ENCODE peak calls at places on chromosomes 6 and 20, in five cellular contexts. B is K562, F is OCI-LY7, Y is MM.1S, W is IMR-90. D is an unnamed sample. For H4K20me1, the result is how much of the 10 kb centered on the place peaks cover.

GRCh38 chr6:85459224-85459901 is 9.5 kb downstream of the NT5E start:
- DNase-seq in B (no peak), F (no peak), Y (no peak), W (peak), D (peak)

GRCh38 chr20:63708301-63709148 is 686 bp downstream of the ZGPAT start:
- DNase-seq in B (no peak), F (no peak), Y (no peak), W (no peak), D (no peak)

GRCh38 chr6:52571099-52571755 is 5.6 kb downstream of the TRAM2 start:
- DNase-seq in B (no peak), F (no peak), Y (no peak), W (no peak), D (no peak)

GRCh38 chr6:81171991-81172740 is 580.3 kb downstream of the TENT5A start:
- DNase-seq in B (no peak), F (no peak), Y (no peak), W (peak), D (peak)

GRCh38 chr20:44723391-44723790 is 8.2 kb downstream of the CCN5 start:
- DNase-seq in B (no peak), F (no peak), Y (no peak), W (no peak), D (no peak)

GRCh38 chr20:24745617-24746350 is 203.3 kb upstream of the CST7 start:
- DNase-seq in B (no peak), F (no peak), Y (no peak), W (no peak), D (no peak)

GRCh38 chr6:51541847-51542246 is 545.6 kb downstream of the PKHD1 start:
- DNase-seq in B (peak), F (no peak), Y (peak), W (no peak), D (no peak)

GRCh38 chr6:116328528-116328903 is 42.2 kb upstream of the DSE start:
- DNase-seq in B (no peak), F (no peak), Y (no peak), W (peak), D (peak)

GRCh38 chr6:73236147-73236750 is 11.0 kb upstream of the KHDC1L start:
- DNase-seq in B (no peak), F (no peak), Y (no peak), W (peak), D (peak)

GRCh38 chr20:36836591-36837329 is 39.2 kb upstream of the TLDC2 start:
- DNase-seq in B (peak), F (peak), Y (peak), W (peak), D (no peak)

GRCh38 chr20:367486-367887 is 13.1 kb upstream of the TRIB3 start:
- DNase-seq in B (no peak), F (no peak), Y (no peak), W (no peak), D (no peak)

GRCh38 chr6:77173472-77174074 is 289.7 kb downstream of the HTR1B start:
- DNase-seq in B (no peak), F (no peak), Y (no peak), W (peak), D (no peak)

GRCh38 chr6:99943846-99944245 is 50.2 kb downstream of the MCHR2 start:
- DNase-seq in B (no peak), F (no peak), Y (no peak), W (no peak), D (no peak)

GRCh38 chr6:88683734-88684133 is 279.7 kb downstream of the RNGTT start:
- DNase-seq in B (no peak), F (no peak), Y (no peak), W (peak), D (no peak)

GRCh38 chr6:70314240-70314639 is 11.4 kb upstream of the COL9A1 start:
- DNase-seq in B (no peak), F (no peak), Y (no peak), W (no peak), D (peak)

GRCh38 chr20:47024461-47024937 is 129.9 kb downstream of the EYA2 start:
- DNase-seq in B (no peak), F (no peak), Y (peak), W (peak), D (no peak)

GRCh38 chr20:59004763-59005522 is 2.1 kb downstream of the CTSZ start:
- DNase-seq in B (no peak), F (peak), Y (peak), W (no peak), D (no peak)

GRCh38 chr6:148529010-148529409 is 186.4 kb downstream of the SASH1 start:
- DNase-seq in B (no peak), F (no peak), Y (no peak), W (no peak), D (no peak)

GRCh38 chr20:38162878-38163875 is 1.9 kb downstream of the TGM2 start:
- DNase-seq in B (no peak), F (no peak), Y (no peak), W (no peak), D (no peak)
- H4K20me1 ChIP-seq in B (under half), F (under half), Y (under half), W (under half), D (under half)

GRCh38 chr6:37897819-37898534 is 78.5 kb downstream of the ZFAND3 start:
- DNase-seq in B (no peak), F (no peak), Y (no peak), W (no peak), D (no peak)
- H4K20me1 ChIP-seq in B (under half), F (under half), Y (under half), W (half or more), D (under half)

GRCh38 chr6:139165324-139165723 is 30.4 kb downstream of the HECA start:
- DNase-seq in B (no peak), F (peak), Y (no peak), W (no peak), D (no peak)

GRCh38 chr6:139164001-139164400 is 29.1 kb downstream of the HECA start:
- DNase-seq in B (no peak), F (no peak), Y (no peak), W (no peak), D (no peak)

GRCh38 chr6:139159016-139159415 is 24.1 kb downstream of the HECA start:
- DNase-seq in B (no peak), F (no peak), Y (no peak), W (peak), D (no peak)

GRCh38 chr6:139161169-139161568 is 26.3 kb downstream of the HECA start:
- DNase-seq in B (no peak), F (no peak), Y (no peak), W (peak), D (peak)

DNA sequence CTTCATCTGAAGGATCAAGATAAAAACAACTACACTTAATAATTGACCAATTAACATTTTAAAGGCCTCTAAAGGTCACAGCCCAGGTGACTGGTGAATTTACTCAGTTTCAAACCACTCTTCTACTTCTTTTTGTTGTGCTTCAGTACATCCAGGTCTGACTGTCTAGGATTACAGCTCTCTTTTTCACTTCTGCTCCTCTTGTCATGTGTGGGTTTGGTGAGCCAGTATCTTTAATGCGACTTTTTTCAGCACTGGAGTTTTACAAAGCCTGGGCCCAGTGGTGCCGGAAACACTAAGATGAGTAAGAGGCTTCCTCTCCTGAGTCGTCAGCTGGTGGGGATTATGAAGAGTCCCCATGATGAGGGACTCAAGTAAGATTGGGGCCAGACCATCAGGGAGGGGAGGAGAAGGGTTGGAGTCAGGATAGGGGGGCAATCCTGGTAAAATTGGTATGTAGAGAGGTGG is 27.0 kb downstream of the HECA start:
- DNase-seq in B (no peak), F (peak), Y (peak), W (no peak), D (no peak)
- H4K20me1 ChIP-seq in B (under half), F (under half), Y (under half), W (under half), D (under half)

DNA sequence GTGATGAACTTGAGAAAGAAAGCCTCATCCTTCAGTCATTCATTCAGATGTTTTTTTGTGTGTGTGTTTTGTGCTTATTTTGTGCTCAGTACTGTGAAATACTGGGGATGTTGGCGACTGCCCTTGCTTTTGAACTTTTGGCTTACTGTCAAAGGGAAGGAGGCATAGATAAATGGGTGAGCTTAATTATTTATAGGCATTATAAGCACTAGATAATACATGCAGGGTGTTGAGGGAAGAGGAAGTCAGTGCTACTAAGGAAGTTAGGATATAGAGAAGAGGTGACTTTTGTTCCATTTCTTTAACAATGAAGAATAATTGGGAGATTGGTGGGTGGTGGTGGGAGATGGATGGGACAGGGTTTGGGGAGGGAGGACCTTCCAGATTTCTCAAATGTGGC is 23.6 kb downstream of the XRN2 start:
- DNase-seq in B (no peak), F (no peak), Y (no peak), W (no peak), D (no peak)
- H4K20me1 ChIP-seq in B (under half), F (under half), Y (under half), W (half or more), D (under half)

D was measured in fibroblast of lung.